ENCODE peak calls at places on chromosomes 2 and 18, in four cellular contexts. Z is neural progenitor cell, P is GM23248, E is HCT116. S is an unnamed sample.

GRCh38 chr18:65081786-65082185 is 669.0 kb upstream of the CDH7 start:
- DNase-seq in P (no peak), E (no peak), Z (no peak), S (no peak)

GRCh38 chr2:231714639-231715498 is 6.5 kb downstream of the PTMA start:
- DNase-seq in Z (peak), P (peak), E (peak), S (peak)

GRCh38 chr2:176002684-176003225 is 688 bp upstream of the LNPK start:
- DNase-seq in Z (no peak), P (peak), E (no peak), S (no peak)

GRCh38 chr2:183204397-183204796 is 80.2 kb downstream of the NUP35 start:
- DNase-seq in Z (no peak), E (no peak), P (no peak), S (no peak)

GRCh38 chr2:23360571-23361125 is 24.3 kb upstream of the KLHL29 start:
- DNase-seq in P (peak), E (no peak), Z (no peak), S (no peak)

GRCh38 chr2:40416486-40416885 is 35.4 kb downstream of the SLC8A1 start:
- DNase-seq in E (no peak), P (no peak), Z (no peak), S (no peak)

GRCh38 chr2:17148298-17149228 is 369.7 kb downstream of the RAD51AP2 start:
- DNase-seq in Z (peak), P (peak), E (peak), S (no peak)

GRCh38 chr2:232528746-232529445 is 2.9 kb downstream of the CHRND start:
- DNase-seq in Z (no peak), P (peak), E (no peak), S (no peak)

GRCh38 chr2:174631009-174631981 is 33.7 kb upstream of the WIPF1 start:
- DNase-seq in P (peak), Z (no peak), E (no peak), S (no peak)

DNA sequence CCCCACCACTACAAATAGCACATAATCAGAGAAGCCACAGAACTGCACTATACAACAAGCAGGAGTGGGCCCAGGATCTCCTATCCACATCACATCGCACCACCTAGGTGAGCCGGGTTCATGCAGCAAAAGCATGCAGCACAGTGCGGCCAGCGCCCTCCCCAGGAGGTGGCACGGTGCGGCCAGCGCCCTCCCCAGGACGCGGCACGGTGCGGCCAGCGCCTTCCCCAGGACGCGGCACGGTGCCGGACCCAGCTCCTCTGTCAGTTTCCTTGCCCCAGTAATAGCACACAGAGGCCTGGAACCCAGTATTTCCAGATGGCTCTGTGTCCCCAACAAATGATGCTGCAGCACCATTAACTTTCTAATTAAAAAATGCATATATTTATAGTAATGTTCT is 114.1 kb downstream of the EIPR1 start:
- DNase-seq in E (no peak), Z (no peak), P (no peak), S (no peak)
- H3K9ac ChIP-seq in E (no peak), Z (no peak), P (no peak), S (no peak)

GRCh38 chr18:59606193-59607175 is 90.7 kb downstream of the CCBE1 start:
- DNase-seq in P (no peak), E (no peak), Z (no peak), S (no peak)

GRCh38 chr18:59612461-59612860 is 84.8 kb downstream of the CCBE1 start:
- DNase-seq in Z (no peak), P (peak), E (no peak), S (no peak)

GRCh38 chr18:59607471-59607870 is 89.8 kb downstream of the CCBE1 start:
- DNase-seq in E (no peak), Z (no peak), P (no peak), S (no peak)

GRCh38 chr18:59610546-59611140 is 86.6 kb downstream of the CCBE1 start:
- DNase-seq in Z (no peak), E (no peak), P (no peak), S (no peak)

DNA sequence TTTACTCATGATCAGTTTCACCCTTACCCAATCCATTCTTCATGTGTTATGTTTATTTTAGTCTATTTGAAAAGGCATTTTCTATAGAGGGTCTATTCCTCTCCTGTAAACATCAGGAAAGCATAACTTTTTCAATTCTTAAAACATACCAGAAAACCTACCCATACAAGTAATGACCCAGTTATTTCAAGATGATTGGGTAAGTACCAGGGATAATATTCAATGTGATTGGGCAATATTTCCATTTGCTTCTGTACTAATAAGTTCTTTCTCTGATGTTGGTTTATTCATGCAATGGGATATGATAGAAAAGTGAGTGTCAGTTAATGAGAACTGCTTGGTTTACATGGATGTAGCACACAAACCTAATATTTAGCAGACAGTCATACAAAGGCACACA is 87.6 kb downstream of the CCBE1 start:
- DNase-seq in E (no peak), Z (no peak), P (no peak), S (no peak)
- TF ChIP-seq EZH2phosphoT487 in E (no peak), Z (no peak), P (no peak), S (no peak)

GRCh38 chr2:36539631-36540030 is 58.3 kb downstream of the FEZ2 start:
- DNase-seq in E (no peak), P (peak), Z (no peak), S (peak)
- TF ChIP-seq EZH2 in E (no peak), P (no peak), Z (no peak), S (no peak)

DNA sequence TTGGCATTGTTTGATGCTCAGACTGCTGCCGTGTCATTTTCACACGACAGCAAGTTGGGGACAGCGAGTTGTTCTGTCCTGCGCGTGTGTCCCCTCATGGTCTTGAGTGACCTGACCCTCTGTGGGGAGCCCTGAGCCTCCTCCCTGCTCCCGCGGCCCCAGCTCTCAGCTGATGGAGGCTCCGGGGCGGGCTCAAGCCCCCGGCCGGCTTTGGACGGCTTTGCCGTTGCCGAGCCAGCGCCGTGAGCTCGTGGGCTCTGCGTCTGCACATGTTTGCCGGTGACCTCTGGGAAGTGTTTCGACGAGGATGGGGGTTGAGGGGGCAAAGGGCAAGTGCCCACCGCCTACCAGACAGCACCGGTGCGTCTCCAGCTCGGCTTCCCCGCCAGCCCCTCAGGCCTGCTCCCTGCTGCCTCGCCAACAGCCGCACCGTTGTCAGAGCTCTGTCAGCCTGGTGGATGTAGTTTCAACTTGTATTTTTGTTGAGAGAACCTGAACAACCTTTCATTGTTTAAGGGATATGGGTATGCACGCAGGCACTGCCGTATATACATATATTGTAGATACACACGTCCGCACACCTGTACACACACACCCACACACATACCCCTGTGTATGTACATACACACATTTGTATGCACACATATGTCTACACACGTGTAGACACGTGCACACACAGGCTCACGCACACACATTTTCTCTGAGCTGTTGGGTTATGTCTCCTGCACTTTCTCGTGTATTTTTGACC is 13.7 kb downstream of the PDCD1 start:
- DNase-seq in E (no peak), Z (no peak), P (no peak), S (no peak)
- H3K9ac ChIP-seq in E (peak), Z (no peak), P (peak), S (no peak)

GRCh38 chr2:239395524-239395923 is 5.3 kb downstream of the HDAC4 start:
- DNase-seq in Z (no peak), E (no peak), P (no peak), S (no peak)

GRCh38 chr2:239398536-239398935 is 2.3 kb downstream of the HDAC4 start:
- DNase-seq in P (peak), Z (peak), E (no peak), S (no peak)

GRCh38 chr2:239394978-239395377 is 5.8 kb downstream of the HDAC4 start:
- DNase-seq in Z (no peak), P (no peak), E (no peak), S (no peak)

GRCh38 chr2:239397856-239398470 is 2.9 kb downstream of the HDAC4 start:
- DNase-seq in E (no peak), P (no peak), Z (no peak), S (no peak)

GRCh38 chr2:239396881-239397681 is 3.7 kb downstream of the HDAC4 start:
- DNase-seq in E (no peak), P (no peak), Z (no peak), S (no peak)
- TF ChIP-seq EZH2phosphoT487 in E (no peak), P (no peak), Z (no peak), S (no peak)

DNA sequence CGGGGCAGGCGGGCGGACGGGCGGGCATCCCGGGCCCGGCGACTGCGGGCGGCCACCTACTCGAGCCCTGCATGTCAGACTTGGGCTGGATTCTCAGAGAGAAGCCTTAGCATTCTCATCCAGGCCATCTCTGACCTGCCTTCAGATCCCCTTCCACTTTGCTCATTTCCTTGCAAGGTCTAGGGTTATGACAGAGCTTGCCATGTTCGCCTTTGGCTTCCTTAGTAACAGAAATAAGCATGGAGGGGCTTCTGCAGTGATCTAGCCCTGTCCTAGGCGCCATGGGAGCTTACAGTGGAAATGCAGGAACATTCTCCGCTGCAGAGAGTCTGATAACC is 610 bp upstream of the ACVR1 start:
- DNase-seq in Z (no peak), E (no peak), P (no peak), S (no peak)
- TF ChIP-seq EZH2 in Z (no peak), E (no peak), P (no peak), S (no peak)

S was measured in MM.1S.